ENCODE peak calls at places on chromosome 9, in four cellular contexts. Y is H9, W is H1, K is IMR-90. U is an unnamed sample.

GRCh38 chr9:113998114-113998513 is 80.0 kb downstream of the AMBP start:
- DNase-seq in Y (peak), K (no peak), W (no peak), U (no peak)

GRCh38 chr9:113899205-113899604 is 23.1 kb downstream of the ZNF618 start:
- DNase-seq in Y (no peak), W (no peak), K (no peak), U (no peak)

GRCh38 chr9:112086627-112087026 is 88.5 kb downstream of the SUSD1 start:
- DNase-seq in Y (no peak), K (peak), W (no peak), U (peak)

GRCh38 chr9:116750543-116750942 is 63.4 kb downstream of the TRIM32 start:
- DNase-seq in W (no peak), K (no peak), Y (no peak), U (no peak)

GRCh38 chr9:127519301-127520166 is 68.2 kb downstream of the LRSAM1 start:
- DNase-seq in Y (peak), W (no peak), K (peak), U (peak)

GRCh38 chr9:71706172-71706571 is 62.1 kb downstream of the CEMIP2 start:
- DNase-seq in K (no peak), W (no peak), Y (no peak), U (no peak)

GRCh38 chr9:127112056-127112455 is 10.4 kb downstream of the ANGPTL2 start:
- DNase-seq in Y (peak), K (no peak), W (peak), U (no peak)

GRCh38 chr9:115373000-115373709 is 255.2 kb upstream of the TNC start:
- DNase-seq in W (no peak), Y (no peak), K (peak), U (peak)

GRCh38 chr9:31304576-31304975 is 1079.9 kb upstream of the ACO1 start:
- DNase-seq in K (peak), Y (no peak), W (no peak), U (peak)

GRCh38 chr9:20512636-20513035 is 109.7 kb downstream of the MLLT3 start:
- DNase-seq in W (no peak), K (peak), Y (no peak), U (peak)

GRCh38 chr9:78062710-78063109 is 31.1 kb upstream of the GNAQ start:
- DNase-seq in Y (no peak), K (no peak), W (no peak), U (no peak)

GRCh38 chr9:135045264-135046155 is 42.0 kb upstream of the OLFM1 start:
- DNase-seq in Y (peak), W (no peak), K (no peak), U (no peak)

GRCh38 chr9:121857941-121858340 is 206.5 kb downstream of the DAB2IP start:
- DNase-seq in W (no peak), K (no peak), Y (no peak), U (no peak)

GRCh38 chr9:4573634-4574391 is 83.5 kb downstream of the SLC1A1 start:
- DNase-seq in W (no peak), Y (no peak), K (no peak), U (no peak)

GRCh38 chr9:33354651-33355211 is 47.6 kb downstream of the AQP7 start:
- DNase-seq in Y (no peak), W (no peak), K (peak), U (peak)

GRCh38 chr9:126173401-126173800 is 153.2 kb upstream of the MVB12B start:
- DNase-seq in K (no peak), Y (no peak), W (no peak), U (no peak)

GRCh38 chr9:27183701-27184100 is 74.7 kb downstream of the TEK start:
- DNase-seq in Y (no peak), K (peak), W (no peak), U (peak)

DNA sequence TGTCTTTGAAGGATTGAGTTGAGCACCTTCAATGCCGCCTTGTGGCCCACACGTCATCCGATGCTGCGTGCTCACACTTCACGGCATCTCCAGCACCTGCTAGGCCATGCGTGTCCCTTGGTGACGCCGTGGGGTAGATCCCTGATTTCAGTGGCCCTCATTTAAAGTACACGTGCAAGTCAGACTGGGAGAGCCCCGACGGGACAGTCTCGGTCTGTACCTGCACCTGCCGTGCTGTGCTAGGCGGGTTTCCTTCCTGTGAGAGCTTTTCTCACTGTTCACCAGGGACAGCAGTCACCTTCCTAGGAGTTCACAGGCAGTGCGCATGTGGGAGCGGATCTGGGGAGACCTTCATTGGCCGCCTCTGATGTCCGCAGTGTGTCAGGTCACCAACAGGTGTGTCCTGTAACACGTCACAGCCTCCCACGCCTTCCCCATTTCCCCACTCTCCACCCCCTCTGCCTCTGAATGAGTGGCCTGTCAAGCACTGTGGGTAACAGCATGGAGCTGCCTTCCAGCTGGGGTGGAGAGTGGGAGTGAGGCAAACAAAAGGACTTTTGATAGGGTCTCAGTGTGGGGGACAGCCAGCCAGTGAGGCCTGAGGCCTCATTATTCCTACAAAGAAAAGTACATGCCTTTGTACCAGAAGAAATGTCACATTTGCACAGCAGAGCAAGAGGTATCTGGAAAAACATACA is 236.4 kb downstream of the FANCC start:
- DNase-seq in Y (no peak), K (no peak), W (no peak), U (no peak)
- H3K14ac ChIP-seq in Y (no peak), K (no peak), W (no peak), U (no peak)

GRCh38 chr9:16191691-16192402 is 639.0 kb downstream of the CCDC171 start:
- DNase-seq in W (peak), Y (peak), K (peak), U (peak)
- H2BK5ac ChIP-seq in W (no peak), Y (no peak), K (peak), U (peak)

GRCh38 chr9:138050472-138051330 is 173.1 kb downstream of the CACNA1B start:
- DNase-seq in Y (no peak), W (no peak), K (no peak), U (no peak)

GRCh38 chr9:138052635-138053320 is 175.2 kb downstream of the CACNA1B start:
- DNase-seq in Y (no peak), W (no peak), K (no peak), U (no peak)

GRCh38 chr9:138053321-138053868 is 175.8 kb downstream of the CACNA1B start:
- DNase-seq in W (no peak), K (no peak), Y (peak), U (no peak)

GRCh38 chr9:138052322-138052615 is 174.7 kb downstream of the CACNA1B start:
- DNase-seq in Y (no peak), W (no peak), K (no peak), U (no peak)

DNA sequence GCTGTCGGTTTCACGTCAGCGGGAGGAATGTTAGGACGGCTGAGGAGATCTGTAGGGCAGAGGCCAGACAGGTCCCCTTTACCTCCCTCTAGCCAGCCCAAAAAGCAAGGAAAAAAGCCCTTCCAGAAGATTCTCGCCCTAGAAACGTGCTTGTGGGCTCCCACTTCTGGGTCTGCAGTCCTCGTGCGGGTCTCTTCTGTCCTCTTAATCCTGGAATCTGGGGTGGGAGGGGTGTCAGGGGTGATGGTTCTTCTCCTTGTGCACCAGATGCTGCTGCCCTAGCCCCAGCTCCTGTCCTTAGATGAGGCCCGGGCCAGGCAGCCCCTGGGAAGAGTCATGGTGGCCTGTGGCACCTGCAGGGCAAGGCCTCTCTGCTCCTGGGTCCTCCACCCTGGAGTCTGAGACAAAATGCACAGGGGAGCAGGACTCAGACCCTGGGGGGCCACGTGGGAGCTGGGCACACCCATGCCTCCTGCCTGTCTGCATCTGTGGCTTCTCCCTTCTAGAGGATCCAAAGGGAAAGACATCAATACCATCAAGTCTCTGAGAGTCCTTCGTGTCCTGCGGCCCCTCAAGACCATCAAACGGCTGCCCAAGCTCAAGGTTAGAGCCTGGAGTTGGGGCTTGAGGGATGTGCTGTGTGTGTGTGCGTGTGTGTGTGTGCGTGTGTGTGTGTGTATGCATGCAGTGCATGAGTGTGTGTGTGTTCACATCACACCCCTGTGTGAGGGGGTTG is 174.2 kb downstream of the CACNA1B start:
- DNase-seq in W (no peak), Y (no peak), K (no peak), U (no peak)
- H3K14ac ChIP-seq in W (no peak), Y (no peak), K (no peak), U (no peak)

DNA sequence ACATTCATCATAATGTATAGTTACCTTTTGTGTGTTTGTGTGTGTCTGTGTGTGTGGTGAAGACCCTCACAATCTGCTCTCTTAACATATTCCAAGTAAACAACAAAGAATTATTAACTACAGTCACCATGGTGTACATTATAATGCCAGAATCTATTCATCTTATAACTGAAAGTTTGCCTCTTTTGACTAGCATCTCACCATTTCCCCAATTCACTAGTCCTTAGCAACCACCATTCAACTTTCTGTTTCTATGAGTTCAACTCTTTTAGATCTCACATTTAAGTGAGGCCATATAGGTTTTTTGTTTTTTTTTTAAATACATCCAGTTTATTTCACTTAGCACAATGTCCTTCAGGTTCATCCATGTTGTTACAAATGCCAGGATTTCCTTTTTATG is 83.6 kb downstream of the SMC2 start:
- DNase-seq in W (no peak), K (no peak), Y (no peak), U (no peak)
- H2BK5ac ChIP-seq in W (no peak), K (no peak), Y (no peak), U (no peak)

GRCh38 chr9:92949266-92949982 is 2.1 kb downstream of the FGD3 start:
- DNase-seq in K (no peak), Y (no peak), W (no peak), U (no peak)

GRCh38 chr9:92952861-92953620 is 5.7 kb downstream of the FGD3 start:
- DNase-seq in K (no peak), W (no peak), Y (no peak), U (no peak)

GRCh38 chr9:92948632-92949031 is 1.3 kb downstream of the FGD3 start:
- DNase-seq in K (no peak), W (no peak), Y (no peak), U (no peak)

GRCh38 chr9:92948032-92948534 is 760 bp downstream of the FGD3 start:
- DNase-seq in K (no peak), Y (no peak), W (no peak), U (no peak)

GRCh38 chr9:92950359-92950955 is 3.1 kb downstream of the FGD3 start:
- DNase-seq in K (no peak), W (no peak), Y (no peak), U (no peak)
- H3K14ac ChIP-seq in K (no peak), W (no peak), Y (no peak), U (no peak)

DNA sequence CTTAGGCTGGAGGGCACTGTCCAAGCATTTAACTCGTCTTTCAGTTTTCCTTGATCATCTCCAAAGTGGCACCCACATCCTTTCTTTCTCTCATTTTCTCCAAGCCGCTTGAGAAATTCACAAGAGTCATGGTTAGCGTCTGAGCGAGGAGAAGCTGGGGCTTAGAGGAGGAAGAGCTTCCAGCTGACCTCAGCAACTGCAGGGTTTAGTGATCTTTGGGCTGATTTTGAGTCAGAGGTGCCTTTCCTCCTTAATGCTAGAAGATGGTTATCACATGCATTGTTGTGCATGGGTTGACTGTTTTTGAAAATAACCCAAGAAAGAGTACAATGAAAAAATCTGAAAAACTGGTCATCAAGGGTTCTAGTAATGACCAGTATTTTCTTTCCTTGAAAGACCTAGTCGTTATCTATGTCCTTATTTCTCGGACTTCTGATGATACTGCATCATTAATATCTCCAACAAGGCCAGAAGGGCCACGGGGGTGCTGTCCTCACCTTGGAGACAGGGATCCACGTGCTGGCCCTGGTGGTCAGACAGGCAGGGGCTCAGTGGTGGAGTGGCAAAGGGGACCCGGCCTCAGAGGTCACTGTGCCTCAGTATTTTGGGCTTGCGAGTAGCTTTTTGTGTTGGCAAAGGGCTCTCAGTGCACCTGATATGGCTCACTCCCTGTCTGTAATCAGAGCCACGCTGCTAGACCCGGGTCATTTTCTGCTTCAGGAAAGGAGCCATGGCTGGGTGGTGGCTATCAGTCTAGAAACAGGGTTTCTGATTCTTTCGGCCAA is 134.9 kb downstream of the GADD45G start:
- DNase-seq in Y (no peak), K (no peak), W (no peak), U (no peak)
- H2BK5ac ChIP-seq in Y (no peak), K (no peak), W (no peak), U (no peak)

DNA sequence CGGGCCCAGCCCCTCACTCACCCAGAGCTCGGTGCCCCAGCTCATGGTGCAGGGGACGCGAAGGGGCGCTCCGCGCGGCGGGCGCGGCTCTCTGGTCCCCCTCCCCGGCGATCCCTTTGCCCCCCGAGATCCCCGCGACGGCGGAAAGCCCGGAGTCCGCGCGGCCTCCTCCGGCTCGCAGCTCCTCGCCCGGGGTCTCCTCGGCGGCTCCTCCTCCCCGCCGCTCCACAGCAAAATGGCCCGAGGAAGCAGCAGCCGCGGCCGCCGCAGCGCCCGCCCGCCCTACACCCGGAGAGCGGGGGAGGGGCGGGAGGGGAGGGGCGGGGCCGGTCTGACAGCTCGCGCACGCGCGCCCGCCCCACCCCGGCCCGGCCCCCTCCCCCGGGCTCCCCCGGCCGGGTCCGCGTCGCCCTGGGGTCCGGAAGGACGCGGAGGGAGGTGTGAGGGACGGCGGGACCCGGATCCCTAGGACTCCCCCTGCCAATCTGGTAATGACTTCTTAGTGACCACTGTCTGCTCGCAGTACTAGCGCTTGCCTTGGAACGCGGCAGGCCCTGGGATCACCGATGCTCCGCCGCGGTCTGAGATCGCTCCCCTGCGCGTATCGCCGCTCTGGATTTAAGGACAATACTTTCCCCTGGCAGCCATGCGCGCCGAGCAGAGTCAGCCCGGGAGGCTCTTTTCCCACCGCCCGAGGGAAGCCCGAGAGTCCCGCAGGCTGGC is at the start of gene FNBP1:
- DNase-seq in K (peak), W (peak), Y (peak), U (peak)
- H3K14ac ChIP-seq in K (peak), W (no peak), Y (peak), U (peak)

DNA sequence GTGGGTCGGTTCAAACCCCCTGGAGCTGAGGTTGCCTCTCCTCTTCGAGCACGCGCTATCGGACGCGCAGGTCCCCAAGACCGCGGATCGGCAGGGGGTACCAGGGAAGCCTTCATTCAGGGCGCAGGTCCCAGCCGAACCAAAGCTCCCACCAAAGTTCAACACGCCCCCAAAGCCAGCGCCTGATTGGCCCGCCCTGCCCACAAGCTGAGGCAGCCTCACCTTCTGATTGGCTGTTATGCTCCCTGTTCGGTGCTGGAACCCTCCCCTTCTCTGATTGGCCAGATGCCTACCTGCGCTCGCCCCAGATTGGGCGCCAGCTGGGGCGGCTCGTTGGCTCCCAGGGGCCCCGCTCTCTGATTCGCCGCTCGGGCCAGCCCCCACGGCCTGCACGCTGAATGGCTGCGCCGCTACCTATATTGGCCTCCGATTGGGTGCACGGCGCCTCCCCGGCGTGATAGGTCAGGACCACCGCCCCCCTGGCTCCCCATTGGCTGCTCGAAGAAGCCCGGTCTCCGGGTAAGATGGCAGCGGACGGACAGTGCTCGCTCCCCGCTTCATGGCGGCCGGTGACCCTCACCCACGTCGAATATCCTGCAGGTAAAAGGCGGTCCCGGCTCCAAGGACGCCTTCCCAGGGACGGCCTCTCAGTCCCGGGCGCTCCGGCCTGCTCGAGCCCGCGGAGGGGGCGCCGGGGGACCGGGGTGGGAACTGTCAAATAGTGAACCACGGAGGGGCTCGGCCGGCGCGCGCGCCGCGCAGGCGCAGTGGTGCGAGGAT is at the start of gene DOLPP1:
- DNase-seq in W (peak), K (peak), Y (peak), U (peak)
- H2BK5ac ChIP-seq in W (peak), K (peak), Y (no peak), U (peak)

DNA sequence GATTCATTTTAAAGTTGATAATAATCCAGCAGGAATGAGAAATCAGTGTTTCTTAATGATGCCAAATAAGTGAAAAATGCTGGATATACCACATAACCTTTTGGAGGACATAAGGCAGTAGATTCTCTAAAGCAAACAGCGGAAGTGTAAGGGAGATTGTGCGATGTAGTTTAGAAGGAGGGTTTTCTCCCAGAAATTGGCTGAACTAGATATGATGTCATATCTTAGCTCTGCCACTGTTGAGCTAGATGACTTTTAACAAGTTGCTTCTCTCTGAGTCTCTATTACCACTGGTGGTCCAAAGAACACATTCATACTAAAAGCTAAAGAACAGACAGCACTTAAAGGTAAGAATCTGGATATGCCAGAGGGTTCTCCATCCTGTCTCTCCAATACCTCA is 107.0 kb downstream of the NR6A1 start:
- DNase-seq in K (no peak), Y (no peak), W (no peak), U (no peak)
- H3K14ac ChIP-seq in K (peak), Y (no peak), W (no peak), U (no peak)